ENCODE peak calls at places on chromosomes 5 and 9, in four cellular contexts. A is HCT116, D is mammary epithelial cell, G is astrocyte. I is an unnamed sample. For H3K4me1, the result is how much of the 10 kb centered on the place peaks cover.

GRCh38 chr9:92327283-92327850 is 1.6 kb downstream of the CENPP start:
- DNase-seq in A (no peak), D (peak), G (no peak), I (no peak)

GRCh38 chr9:129235041-129235930 is 57.2 kb upstream of the IER5L start:
- DNase-seq in A (no peak), D (no peak), G (no peak), I (no peak)

GRCh38 chr5:157516626-157517325 is 56.8 kb downstream of the NIPAL4 start:
- DNase-seq in A (no peak), D (peak), G (peak), I (no peak)

GRCh38 chr5:75601996-75602395 is 9.3 kb upstream of the ANKDD1B start:
- DNase-seq in A (no peak), D (peak), G (peak), I (no peak)

GRCh38 chr5:175216991-175217390 is 227.0 kb downstream of the DRD1 start:
- DNase-seq in A (no peak), D (no peak), G (peak), I (no peak)

GRCh38 chr9:79189511-79189924 is 382.2 kb upstream of the TLE4 start:
- DNase-seq in A (no peak), D (peak), G (peak), I (no peak)

GRCh38 chr5:74174366-74174765 is 466.2 kb downstream of the ENC1 start:
- DNase-seq in A (no peak), D (no peak), G (peak), I (no peak)

GRCh38 chr9:112059145-112059979 is 115.7 kb downstream of the SUSD1 start:
- DNase-seq in A (no peak), D (peak), G (peak), I (peak)

GRCh38 chr5:115601709-115602584 is at the start of gene TICAM2:
- DNase-seq in A (no peak), D (peak), G (peak), I (peak)

GRCh38 chr9:33446507-33447403 is 638 bp downstream of the AQP3 start:
- DNase-seq in A (no peak), D (peak), G (peak), I (peak)

GRCh38 chr5:54774281-54775171 is 210.9 kb downstream of the ESM1 start:
- DNase-seq in A (no peak), D (no peak), G (no peak), I (peak)

GRCh38 chr5:175254155-175254554 is 189.8 kb downstream of the DRD1 start:
- DNase-seq in A (no peak), D (no peak), G (peak), I (no peak)

GRCh38 chr9:13750061-13750460 is 470.6 kb upstream of the MPDZ start:
- DNase-seq in A (no peak), D (peak), G (peak), I (no peak)

GRCh38 chr9:94642526-94642925 is 3.2 kb upstream of the FBP1 start:
- DNase-seq in A (no peak), D (no peak), G (no peak), I (no peak)

GRCh38 chr9:92369075-92369474 is 35.3 kb downstream of the OGN start:
- DNase-seq in A (no peak), D (no peak), G (no peak), I (no peak)

GRCh38 chr5:90093931-90094485 is 315.5 kb downstream of the CETN3 start:
- DNase-seq in A (no peak), D (peak), G (no peak), I (no peak)

GRCh38 chr5:73968246-73968645 is 342.2 kb downstream of the ARHGEF28 start:
- DNase-seq in A (no peak), D (no peak), G (no peak), I (no peak)

GRCh38 chr5:122187426-122187825 is 58.1 kb downstream of the ZNF474 start:
- DNase-seq in A (no peak), D (no peak), G (no peak), I (peak)

GRCh38 chr9:137647096-137647709 is 28.4 kb downstream of the EHMT1 start:
- DNase-seq in A (no peak), D (no peak), G (no peak), I (no peak)

GRCh38 chr9:10252174-10252573 is 360.6 kb downstream of the PTPRD start:
- DNase-seq in A (no peak), D (no peak), G (peak), I (no peak)

GRCh38 chr5:65100846-65101678 is 332.3 kb downstream of the CWC27 start:
- DNase-seq in A (peak), D (peak), G (peak), I (peak)

GRCh38 chr5:97172227-97172626 is 10.8 kb downstream of the RIOK2 start:
- DNase-seq in A (no peak), D (no peak), G (no peak), I (no peak)

GRCh38 chr5:169668732-169669131 is 31.7 kb downstream of the DOCK2 start:
- DNase-seq in A (no peak), D (no peak), G (peak), I (no peak)

GRCh38 chr5:59597690-59598546 is 295.6 kb downstream of the PDE4D start:
- DNase-seq in A (no peak), D (no peak), G (no peak), I (no peak)

GRCh38 chr5:15835514-15835913 is 335.5 kb downstream of the FBXL7 start:
- DNase-seq in A (no peak), D (no peak), G (peak), I (no peak)

GRCh38 chr5:52822437-52822836 is 34.7 kb downstream of the ITGA1 start:
- DNase-seq in A (no peak), D (no peak), G (no peak), I (peak)

GRCh38 chr9:27089706-27090105 is 19.3 kb upstream of the TEK start:
- DNase-seq in A (no peak), D (no peak), G (no peak), I (no peak)

GRCh38 chr9:21317956-21318923 is 13.1 kb upstream of the IFNA5 start:
- DNase-seq in A (no peak), D (peak), G (peak), I (peak)

GRCh38 chr9:83166369-83166768 is 103.4 kb upstream of the RASEF start:
- DNase-seq in A (no peak), D (peak), G (no peak), I (peak)

GRCh38 chr5:31361234-31361633 is 167.7 kb downstream of the CDH6 start:
- DNase-seq in A (no peak), D (peak), G (peak), I (no peak)

GRCh38 chr9:81078555-81078954 is 610.8 kb downstream of the TLE1 start:
- DNase-seq in A (no peak), D (no peak), G (no peak), I (no peak)

GRCh38 chr9:20477940-20478620 is 144.2 kb downstream of the MLLT3 start:
- DNase-seq in A (no peak), D (peak), G (peak), I (no peak)

GRCh38 chr5:125695994-125696679 is 727.1 kb upstream of the GRAMD2B start:
- DNase-seq in A (peak), D (no peak), G (peak), I (no peak)

GRCh38 chr5:125700380-125700856 is 722.8 kb upstream of the GRAMD2B start:
- DNase-seq in A (no peak), D (no peak), G (peak), I (peak)

GRCh38 chr5:125698420-125698819 is 724.8 kb upstream of the GRAMD2B start:
- DNase-seq in A (no peak), D (no peak), G (no peak), I (no peak)

GRCh38 chr5:125696762-125697161 is 726.4 kb upstream of the GRAMD2B start:
- DNase-seq in A (no peak), D (peak), G (peak), I (no peak)

DNA sequence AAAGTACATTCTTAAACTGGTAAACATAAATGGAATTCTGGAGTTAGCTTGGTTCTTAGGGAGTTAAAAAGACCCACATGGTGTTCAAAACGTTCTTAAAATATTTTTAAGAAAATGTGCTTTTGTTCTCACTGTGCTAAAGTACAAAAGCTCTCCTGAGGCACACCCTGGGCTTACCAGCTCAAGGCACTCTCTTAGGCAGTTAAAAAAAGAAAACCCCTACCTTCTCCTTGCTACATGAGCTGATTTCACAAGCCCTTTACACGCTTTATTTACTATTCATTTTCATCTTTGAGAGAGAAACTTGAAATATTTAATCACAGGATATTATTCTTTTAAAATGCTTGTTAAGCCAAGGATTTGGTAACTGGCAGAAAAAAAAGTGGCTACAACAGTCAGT is 723.3 kb upstream of the GRAMD2B start:
- DNase-seq in A (no peak), D (no peak), G (no peak), I (no peak)
- H3K4me1 ChIP-seq in A (under half), D (under half), G (under half), I (under half)

DNA sequence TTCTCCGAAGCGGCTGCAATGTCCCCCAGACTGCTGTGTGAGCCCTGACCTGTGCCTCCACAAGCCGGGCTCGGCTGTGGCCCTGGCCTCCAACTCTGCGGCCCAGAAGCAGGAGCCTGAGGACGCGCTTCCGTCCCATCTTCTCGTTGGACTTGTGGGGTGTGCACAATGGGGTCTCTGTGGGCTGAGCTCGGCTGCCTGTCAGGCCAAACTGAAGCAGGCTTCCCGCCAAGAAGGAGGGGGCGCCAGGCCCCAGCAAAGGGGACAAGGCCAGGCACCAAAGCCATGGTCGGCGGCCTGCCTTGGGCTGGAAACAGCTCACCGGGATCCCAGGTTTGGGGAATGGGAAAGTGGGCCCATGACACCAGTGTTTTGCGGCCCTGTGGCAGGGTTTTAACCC is 4.1 kb downstream of the NOTCH1 start:
- DNase-seq in A (no peak), D (no peak), G (no peak), I (no peak)
- H3K4me1 ChIP-seq in A (under half), D (half or more), G (under half), I (under half)

GRCh38 chr9:121720311-121720991 is 69.0 kb downstream of the DAB2IP start:
- DNase-seq in A (no peak), D (peak), G (no peak), I (peak)

GRCh38 chr9:121720992-121721350 is 69.5 kb downstream of the DAB2IP start:
- DNase-seq in A (no peak), D (peak), G (no peak), I (no peak)

GRCh38 chr9:121717141-121717749 is 65.8 kb downstream of the DAB2IP start:
- DNase-seq in A (no peak), D (peak), G (no peak), I (no peak)

GRCh38 chr9:121718063-121718462 is 66.6 kb downstream of the DAB2IP start:
- DNase-seq in A (no peak), D (peak), G (peak), I (no peak)

DNA sequence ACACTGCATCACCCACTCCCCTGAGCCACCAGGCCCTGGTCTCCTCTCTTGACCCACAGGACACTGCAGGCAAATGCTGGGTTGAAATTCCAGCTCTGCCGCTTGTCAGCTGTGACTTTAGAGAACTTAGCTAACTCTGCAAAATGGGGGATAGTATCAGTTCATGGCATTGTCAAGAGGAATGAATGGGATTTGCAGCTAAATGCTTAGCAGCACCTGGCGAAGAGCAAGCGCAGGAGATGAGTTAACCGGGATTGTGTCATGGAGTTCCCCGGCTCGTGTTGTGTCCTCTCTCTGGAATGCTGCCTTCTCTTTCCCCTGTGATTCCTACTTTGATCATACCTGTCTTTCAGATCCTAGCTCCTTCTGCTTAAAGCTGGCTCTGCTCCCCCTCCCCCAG is 67.1 kb downstream of the DAB2IP start:
- DNase-seq in A (no peak), D (peak), G (no peak), I (no peak)
- H3K4me1 ChIP-seq in A (under half), D (half or more), G (under half), I (under half)

GRCh38 chr5:172002840-172003512 is 3.5 kb downstream of the FBXW11 start:
- DNase-seq in A (no peak), D (no peak), G (no peak), I (no peak)

GRCh38 chr5:172003750-172004149 is 2.7 kb downstream of the FBXW11 start:
- DNase-seq in A (no peak), D (no peak), G (peak), I (no peak)

GRCh38 chr5:172005708-172006377 is 595 bp downstream of the FBXW11 start:
- DNase-seq in A (no peak), D (peak), G (no peak), I (peak)

GRCh38 chr5:172006378-172007152 is at the start of gene FBXW11:
- DNase-seq in A (peak), D (peak), G (peak), I (peak)

GRCh38 chr5:172004824-172005237 is 1.6 kb downstream of the FBXW11 start:
- DNase-seq in A (no peak), D (no peak), G (peak), I (no peak)
- H3K4me1 ChIP-seq in A (under half), D (under half), G (under half), I (under half)

GRCh38 chr9:106958955-106959657 is 96.1 kb downstream of the ZNF462 start:
- DNase-seq in A (no peak), D (peak), G (peak), I (no peak)

GRCh38 chr9:106962615-106963363 is 99.8 kb downstream of the ZNF462 start:
- DNase-seq in A (no peak), D (no peak), G (peak), I (no peak)

GRCh38 chr9:106962105-106962504 is 99.1 kb downstream of the ZNF462 start:
- DNase-seq in A (no peak), D (no peak), G (peak), I (no peak)

GRCh38 chr9:106961623-106962022 is 98.7 kb downstream of the ZNF462 start:
- DNase-seq in A (no peak), D (no peak), G (no peak), I (no peak)

GRCh38 chr9:106960238-106960637 is 97.3 kb downstream of the ZNF462 start:
- DNase-seq in A (no peak), D (peak), G (no peak), I (no peak)
- H3K4me1 ChIP-seq in A (under half), D (under half), G (under half), I (under half)

GRCh38 chr5:66898241-66899039 is 298.2 kb downstream of the CD180 start:
- DNase-seq in A (no peak), D (peak), G (peak), I (no peak)

GRCh38 chr5:66903709-66904108 is 292.9 kb downstream of the CD180 start:
- DNase-seq in A (no peak), D (no peak), G (no peak), I (no peak)

GRCh38 chr5:66906021-66906420 is 290.6 kb downstream of the CD180 start:
- DNase-seq in A (no peak), D (no peak), G (no peak), I (no peak)

GRCh38 chr5:66904189-66904588 is 292.4 kb downstream of the CD180 start:
- DNase-seq in A (no peak), D (no peak), G (no peak), I (no peak)

GRCh38 chr5:66903218-66903617 is 293.4 kb downstream of the CD180 start:
- DNase-seq in A (no peak), D (no peak), G (no peak), I (no peak)
- H3K4me1 ChIP-seq in A (under half), D (under half), G (under half), I (under half)

GRCh38 chr9:127912882-127913281 is 4.0 kb downstream of the ST6GALNAC4 start:
- DNase-seq in A (no peak), D (no peak), G (no peak), I (peak)

GRCh38 chr9:127908660-127908926 is 8.2 kb downstream of the ST6GALNAC4 start:
- DNase-seq in A (no peak), D (no peak), G (no peak), I (no peak)

GRCh38 chr9:127912296-127912695 is 4.5 kb downstream of the ST6GALNAC4 start:
- DNase-seq in A (no peak), D (no peak), G (no peak), I (peak)

GRCh38 chr9:127909839-127910273 is 7.0 kb downstream of the ST6GALNAC4 start:
- DNase-seq in A (no peak), D (no peak), G (no peak), I (no peak)

DNA sequence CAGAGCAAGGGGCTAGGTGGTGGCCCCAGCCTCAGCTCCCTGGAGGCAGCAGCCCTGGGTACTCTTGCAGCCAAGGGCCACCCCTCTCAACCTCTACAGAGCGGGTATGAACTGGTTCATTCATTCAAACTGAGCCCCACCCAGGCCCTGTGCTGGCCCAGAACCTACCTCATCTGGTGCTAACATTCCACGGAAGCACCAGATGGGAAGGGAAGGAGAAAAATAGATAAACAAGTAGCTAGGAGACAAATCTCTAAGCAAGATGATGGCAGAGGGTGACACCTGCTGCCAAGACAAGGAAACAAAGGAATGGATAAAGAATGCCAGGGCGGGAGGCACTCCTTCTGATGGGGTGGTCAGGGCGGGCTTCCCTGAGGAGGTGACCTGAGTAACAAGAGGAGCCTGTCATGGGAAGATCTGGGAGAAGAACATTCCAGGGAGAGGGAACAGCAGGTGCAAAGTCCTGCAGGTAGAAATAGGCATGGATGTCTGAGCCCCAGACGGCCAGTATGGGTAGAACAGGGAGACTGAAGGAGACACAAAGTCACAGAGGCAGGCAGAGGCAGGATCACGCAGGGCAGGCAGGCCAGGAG is 6.1 kb downstream of the ST6GALNAC4 start:
- DNase-seq in A (no peak), D (no peak), G (no peak), I (peak)
- H3K4me1 ChIP-seq in A (under half), D (under half), G (under half), I (under half)

GRCh38 chr9:120920495-120921178 is 6.0 kb downstream of the TRAF1 start:
- DNase-seq in A (no peak), D (no peak), G (no peak), I (no peak)

GRCh38 chr9:120923620-120924328 is 2.8 kb downstream of the TRAF1 start:
- DNase-seq in A (no peak), D (no peak), G (no peak), I (no peak)

GRCh38 chr9:120924698-120925534 is 1.7 kb downstream of the TRAF1 start:
- DNase-seq in A (no peak), D (no peak), G (no peak), I (no peak)

GRCh38 chr9:120921751-120922181 is 4.8 kb downstream of the TRAF1 start:
- DNase-seq in A (no peak), D (no peak), G (no peak), I (no peak)

GRCh38 chr9:120922404-120923173 is 4.0 kb downstream of the TRAF1 start:
- DNase-seq in A (no peak), D (no peak), G (no peak), I (no peak)
- H3K4me1 ChIP-seq in A (under half), D (under half), G (under half), I (under half)

GRCh38 chr9:77019810-77020437 is 469 bp downstream of the FOXB2 start:
- DNase-seq in A (no peak), D (no peak), G (no peak), I (no peak)

GRCh38 chr9:77020438-77021264 is 1.2 kb downstream of the FOXB2 start:
- DNase-seq in A (no peak), D (no peak), G (no peak), I (no peak)

GRCh38 chr9:77018058-77019009 is 1.1 kb upstream of the FOXB2 start:
- DNase-seq in A (no peak), D (no peak), G (no peak), I (no peak)

GRCh38 chr9:77017505-77017894 is 2.0 kb upstream of the FOXB2 start:
- DNase-seq in A (no peak), D (no peak), G (no peak), I (no peak)

GRCh38 chr9:77019010-77019809 is at the start of gene FOXB2:
- DNase-seq in A (no peak), D (no peak), G (no peak), I (no peak)
- H3K4me1 ChIP-seq in A (under half), D (under half), G (under half), I (under half)

GRCh38 chr5:177425196-177425800 is 1.2 kb upstream of the GRK6 start:
- DNase-seq in A (no peak), D (no peak), G (no peak), I (no peak)
- H3K4me1 ChIP-seq in A (under half), D (under half), G (under half), I (under half)